ENCODE peak calls at places on chromosomes 16 and 17, in nine cellular contexts. One of them, this sample, is unnamed.

GRCh38 chr17:50426814-50427787 is 1.1 kb downstream of the ACSF2 start:
- DNase-seq in iris pigment epithelial cell: peak
- DNase-seq in left cardiac atrium: peak
- DNase-seq in Caco-2: peak
- DNase-seq in T-helper 22 cell: no peak
- DNase-seq in EH: peak
- DNase-seq in IMR-90: peak
- DNase-seq in NCI-H1048: no peak
- DNase-seq in NCI-H1417 treated with DMSO at 0.1 percent for 48 hours: no peak
- DNase-seq in this sample: no peak

GRCh38 chr17:38429476-38430100 is 1.3 kb downstream of the ARHGAP23 start:
- DNase-seq in iris pigment epithelial cell: no peak
- DNase-seq in left cardiac atrium: no peak
- DNase-seq in Caco-2: no peak
- DNase-seq in T-helper 22 cell: no peak
- DNase-seq in EH: no peak
- DNase-seq in IMR-90: no peak
- DNase-seq in NCI-H1048: no peak
- DNase-seq in NCI-H1417 treated with DMSO at 0.1 percent for 48 hours: no peak
- DNase-seq in this sample: no peak

GRCh38 chr16:70158261-70158939 is 15.2 kb upstream of the CLEC18C start:
- DNase-seq in iris pigment epithelial cell: no peak
- DNase-seq in left cardiac atrium: peak
- DNase-seq in Caco-2: no peak
- DNase-seq in T-helper 22 cell: no peak
- DNase-seq in EH: no peak
- DNase-seq in IMR-90: no peak
- DNase-seq in NCI-H1048: no peak
- DNase-seq in NCI-H1417 treated with DMSO at 0.1 percent for 48 hours: no peak
- DNase-seq in this sample: no peak

GRCh38 chr16:67349172-67349571 is 22.6 kb downstream of the LRRC36 start:
- DNase-seq in iris pigment epithelial cell: peak
- DNase-seq in left cardiac atrium: no peak
- DNase-seq in Caco-2: peak
- DNase-seq in T-helper 22 cell: no peak
- DNase-seq in EH: peak
- DNase-seq in IMR-90: peak
- DNase-seq in NCI-H1048: no peak
- DNase-seq in NCI-H1417 treated with DMSO at 0.1 percent for 48 hours: no peak
- DNase-seq in this sample: no peak

GRCh38 chr17:51853857-51854256 is 304.7 kb downstream of the CA10 start:
- DNase-seq in iris pigment epithelial cell: no peak
- DNase-seq in left cardiac atrium: no peak
- DNase-seq in Caco-2: no peak
- DNase-seq in T-helper 22 cell: no peak
- DNase-seq in EH: no peak
- DNase-seq in IMR-90: no peak
- DNase-seq in NCI-H1048: no peak
- DNase-seq in NCI-H1417 treated with DMSO at 0.1 percent for 48 hours: no peak
- DNase-seq in this sample: no peak

GRCh38 chr16:75526032-75526790 is 9.7 kb downstream of the CHST5 start:
- DNase-seq in iris pigment epithelial cell: no peak
- DNase-seq in left cardiac atrium: no peak
- DNase-seq in Caco-2: no peak
- DNase-seq in T-helper 22 cell: no peak
- DNase-seq in EH: no peak
- DNase-seq in IMR-90: no peak
- DNase-seq in NCI-H1048: no peak
- DNase-seq in NCI-H1417 treated with DMSO at 0.1 percent for 48 hours: no peak
- DNase-seq in this sample: no peak

GRCh38 chr16:77062878-77063566 is 128.0 kb upstream of the MON1B start:
- DNase-seq in iris pigment epithelial cell: no peak
- DNase-seq in left cardiac atrium: no peak
- DNase-seq in Caco-2: no peak
- DNase-seq in T-helper 22 cell: no peak
- DNase-seq in EH: no peak
- DNase-seq in IMR-90: no peak
- DNase-seq in NCI-H1048: no peak
- DNase-seq in NCI-H1417 treated with DMSO at 0.1 percent for 48 hours: no peak
- DNase-seq in this sample: no peak

GRCh38 chr16:56781565-56781964 is 51.6 kb downstream of the NUP93 start:
- DNase-seq in iris pigment epithelial cell: no peak
- DNase-seq in left cardiac atrium: no peak
- DNase-seq in Caco-2: no peak
- DNase-seq in T-helper 22 cell: no peak
- DNase-seq in EH: no peak
- DNase-seq in IMR-90: no peak
- DNase-seq in NCI-H1048: no peak
- DNase-seq in NCI-H1417 treated with DMSO at 0.1 percent for 48 hours: no peak
- DNase-seq in this sample: no peak

GRCh38 chr16:85090166-85090565 is 22.1 kb downstream of the CIBAR2 start:
- DNase-seq in iris pigment epithelial cell: no peak
- DNase-seq in left cardiac atrium: no peak
- DNase-seq in Caco-2: no peak
- DNase-seq in T-helper 22 cell: no peak
- DNase-seq in EH: no peak
- DNase-seq in IMR-90: peak
- DNase-seq in NCI-H1048: no peak
- DNase-seq in NCI-H1417 treated with DMSO at 0.1 percent for 48 hours: no peak
- DNase-seq in this sample: no peak

GRCh38 chr17:44345497-44346026 is 460 bp downstream of the GRN start:
- DNase-seq in iris pigment epithelial cell: peak
- DNase-seq in left cardiac atrium: no peak
- DNase-seq in Caco-2: peak
- DNase-seq in T-helper 22 cell: no peak
- DNase-seq in EH: peak
- DNase-seq in IMR-90: peak
- DNase-seq in NCI-H1048: no peak
- DNase-seq in NCI-H1417 treated with DMSO at 0.1 percent for 48 hours: no peak
- DNase-seq in this sample: no peak

GRCh38 chr16:24309222-24309905 is 53.2 kb downstream of the CACNG3 start:
- DNase-seq in iris pigment epithelial cell: peak
- DNase-seq in left cardiac atrium: peak
- DNase-seq in Caco-2: no peak
- DNase-seq in T-helper 22 cell: no peak
- DNase-seq in EH: peak
- DNase-seq in IMR-90: peak
- DNase-seq in NCI-H1048: no peak
- DNase-seq in NCI-H1417 treated with DMSO at 0.1 percent for 48 hours: no peak
- DNase-seq in this sample: no peak